ENCODE peak calls at places on chromosomes 4 and X, in six cellular contexts. V is left ventricle myocardium inferior, G is A549, Z is SK-N-SH, C is right atrium auricular region, M is DND-41. P is an unnamed sample. For H3K4me1, the result is how much of the 10 kb centered on the place peaks cover.

GRCh38 chr4:89337678-89338077 is 30.1 kb upstream of the GPRIN3 start:
- DNase-seq in V (no peak), G (no peak), Z (no peak), C (no peak), M (no peak), P (no peak)

GRCh38 chr4:82524570-82525152 is 37.1 kb downstream of the TMEM150C start:
- DNase-seq in V (no peak), G (no peak), Z (no peak), C (no peak), M (no peak), P (no peak)

GRCh38 chrX:37361596-37361995 is 12.4 kb downstream of the PRRG1 start:
- DNase-seq in V (no peak), G (no peak), Z (no peak), C (no peak), M (no peak), P (no peak)

GRCh38 chr4:86593726-86594558 is at the start of gene PTPN13:
- DNase-seq in V (peak), G (peak), Z (peak), C (peak), M (no peak), P (peak)

GRCh38 chrX:56499372-56499771 is 64.1 kb upstream of the UBQLN2 start:
- DNase-seq in V (no peak), G (no peak), Z (no peak), C (no peak), M (no peak), P (no peak)

GRCh38 chr4:38322709-38323108 is 341.3 kb upstream of the KLF3 start:
- DNase-seq in V (peak), G (peak), Z (no peak), C (no peak), M (no peak), P (peak)

GRCh38 chrX:40644175-40644574 is 3.2 kb downstream of the CXorf38 start:
- DNase-seq in V (no peak), G (no peak), Z (no peak), C (no peak), M (no peak), P (no peak)

GRCh38 chrX:119201570-119201969 is 34.5 kb upstream of the PGRMC1 start:
- DNase-seq in V (no peak), G (no peak), Z (no peak), C (no peak), M (no peak), P (no peak)

GRCh38 chr4:168884251-168885124 is 125.6 kb downstream of the CBR4 start:
- DNase-seq in V (no peak), G (no peak), Z (no peak), C (no peak), M (no peak), P (no peak)

GRCh38 chr4:28229092-28229491 is 1368.5 kb downstream of the STIM2 start:
- DNase-seq in V (no peak), G (peak), Z (no peak), C (no peak), M (no peak), P (no peak)

GRCh38 chrX:82677281-82677680 is 830.8 kb upstream of the POU3F4 start:
- DNase-seq in V (no peak), G (no peak), Z (no peak), C (no peak), M (no peak), P (no peak)

GRCh38 chr4:157896726-157897125 is 276.1 kb downstream of the GASK1B start:
- DNase-seq in V (no peak), G (no peak), Z (no peak), C (no peak), M (no peak), P (no peak)

GRCh38 chr4:76200771-76201224 is 12.8 kb downstream of the SCARB2 start:
- DNase-seq in V (no peak), G (no peak), Z (no peak), C (no peak), M (no peak), P (no peak)

GRCh38 chr4:148216866-148217814 is 225.1 kb downstream of the NR3C2 start:
- DNase-seq in V (no peak), G (no peak), Z (no peak), C (no peak), M (peak), P (no peak)

GRCh38 chr4:177051473-177052060 is 258.1 kb upstream of the NEIL3 start:
- DNase-seq in V (no peak), G (peak), Z (peak), C (no peak), M (peak), P (no peak)

GRCh38 chr4:8287606-8288280 is 18.2 kb downstream of the HTRA3 start:
- DNase-seq in V (peak), G (no peak), Z (no peak), C (no peak), M (no peak), P (no peak)

GRCh38 chrX:108307408-108308085 is 130.7 kb downstream of the COL4A6 start:
- DNase-seq in V (peak), G (peak), Z (no peak), C (no peak), M (no peak), P (peak)

GRCh38 chr4:128566688-128567087 is 242.8 kb upstream of the JADE1 start:
- DNase-seq in V (no peak), G (no peak), Z (no peak), C (no peak), M (no peak), P (no peak)

GRCh38 chr4:120750152-120750525 is 172.4 kb downstream of the PRDM5 start:
- DNase-seq in V (no peak), G (no peak), Z (no peak), C (no peak), M (no peak), P (no peak)

GRCh38 chrX:11193035-11193469 is 81.9 kb downstream of the HCCS start:
- DNase-seq in V (no peak), G (no peak), Z (no peak), C (no peak), M (no peak), P (no peak)

GRCh38 chr4:48949518-48950207 is 36.4 kb upstream of the CWH43 start:
- DNase-seq in V (no peak), G (no peak), Z (no peak), C (no peak), M (no peak), P (no peak)

GRCh38 chr4:78660559-78660958 is 109.0 kb downstream of the ANXA3 start:
- DNase-seq in V (no peak), G (no peak), Z (no peak), C (no peak), M (no peak), P (no peak)

GRCh38 chr4:78661086-78661690 is 109.6 kb downstream of the ANXA3 start:
- DNase-seq in V (no peak), G (no peak), Z (no peak), C (no peak), M (no peak), P (no peak)

GRCh38 chr4:78659665-78660064 is 108.1 kb downstream of the ANXA3 start:
- DNase-seq in V (no peak), G (no peak), Z (no peak), C (no peak), M (no peak), P (no peak)

GRCh38 chr4:78656968-78657445 is 105.4 kb downstream of the ANXA3 start:
- DNase-seq in V (no peak), G (no peak), Z (no peak), C (no peak), M (peak), P (peak)

GRCh38 chr4:78659264-78659663 is 107.7 kb downstream of the ANXA3 start:
- DNase-seq in V (no peak), G (no peak), Z (no peak), C (no peak), M (no peak), P (peak)
- H3K4me1 ChIP-seq in V (half or more), G (under half), Z (under half), C (under half), M (under half), P (half or more)

GRCh38 chrX:2697306-2697705 is 6.2 kb downstream of the CD99 start:
- DNase-seq in V (no peak), G (no peak), Z (no peak), C (no peak), M (no peak), P (no peak)

GRCh38 chrX:2696698-2697215 is 5.7 kb downstream of the CD99 start:
- DNase-seq in V (no peak), G (peak), Z (no peak), C (no peak), M (peak), P (no peak)

GRCh38 chrX:2699959-2700358 is 8.9 kb downstream of the CD99 start:
- DNase-seq in V (no peak), G (no peak), Z (no peak), C (no peak), M (no peak), P (no peak)

GRCh38 chrX:2697741-2698294 is 6.7 kb downstream of the CD99 start:
- DNase-seq in V (no peak), G (no peak), Z (no peak), C (no peak), M (peak), P (no peak)

DNA sequence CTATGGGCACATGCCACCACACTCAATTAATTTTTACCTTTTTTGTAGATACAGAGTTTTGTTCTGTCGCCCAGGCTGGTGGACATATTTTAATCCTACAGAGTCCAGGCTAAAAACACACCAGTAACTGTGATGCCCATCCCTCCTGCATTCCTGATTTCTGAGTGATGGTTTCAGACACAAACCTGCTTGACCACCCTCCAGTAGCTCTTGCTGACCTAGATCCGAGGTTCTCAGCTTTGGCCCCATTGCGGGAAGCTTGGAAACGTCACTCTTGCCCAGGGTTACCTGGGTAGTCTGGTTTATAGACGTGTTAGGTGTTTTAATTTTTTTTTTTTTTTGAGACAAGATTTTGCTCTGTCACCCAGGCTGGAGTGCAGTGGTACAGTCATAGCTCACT is 7.5 kb downstream of the CD99 start:
- DNase-seq in V (no peak), G (no peak), Z (no peak), C (no peak), M (no peak), P (no peak)
- H3K4me1 ChIP-seq in V (half or more), G (under half), Z (under half), C (under half), M (half or more), P (half or more)

DNA sequence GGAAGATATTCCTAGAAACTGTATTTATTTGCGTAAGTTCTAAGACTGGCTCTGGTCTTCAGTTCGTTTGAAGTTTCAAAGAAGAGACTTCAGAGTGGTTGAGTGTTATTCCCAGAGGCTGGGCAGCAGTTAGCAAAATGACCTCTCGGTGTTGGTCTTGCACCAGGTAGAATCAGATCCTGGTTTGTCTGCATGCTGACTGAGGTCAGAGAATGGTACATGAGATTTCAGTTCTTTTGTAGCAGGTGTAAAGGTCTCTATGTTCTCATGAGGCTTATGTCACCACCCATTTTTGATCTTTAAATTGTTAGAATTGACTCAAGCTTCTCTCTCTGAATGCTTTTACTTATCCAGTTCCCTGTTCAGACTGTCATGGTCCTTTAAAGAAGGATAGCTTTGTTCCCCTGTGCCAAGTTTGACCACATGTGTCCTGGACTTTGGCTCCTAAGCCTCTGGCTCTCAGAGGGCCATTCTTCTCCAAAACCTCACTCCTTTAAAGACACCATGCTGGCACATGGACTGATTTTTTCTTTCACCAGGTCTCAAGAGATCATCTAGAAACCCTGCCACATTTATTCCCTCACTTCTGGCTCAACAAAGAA is 355.8 kb upstream of the BOD1L1 start:
- DNase-seq in V (no peak), G (no peak), Z (no peak), C (no peak), M (no peak), P (no peak)
- H3K4me1 ChIP-seq in V (under half), G (under half), Z (under half), C (under half), M (under half), P (under half)

GRCh38 chr4:184348311-184349233 is 125.8 kb downstream of the IRF2 start:
- DNase-seq in V (peak), G (peak), Z (no peak), C (peak), M (no peak), P (no peak)

GRCh38 chr4:184344899-184345572 is 127.4 kb upstream of the ENPP6 start:
- DNase-seq in V (no peak), G (no peak), Z (peak), C (peak), M (no peak), P (no peak)

GRCh38 chr4:184345573-184345922 is 127.9 kb upstream of the ENPP6 start:
- DNase-seq in V (peak), G (no peak), Z (no peak), C (peak), M (no peak), P (peak)

GRCh38 chr4:184349283-184350039 is 124.9 kb downstream of the IRF2 start:
- DNase-seq in V (no peak), G (no peak), Z (no peak), C (no peak), M (no peak), P (no peak)

DNA sequence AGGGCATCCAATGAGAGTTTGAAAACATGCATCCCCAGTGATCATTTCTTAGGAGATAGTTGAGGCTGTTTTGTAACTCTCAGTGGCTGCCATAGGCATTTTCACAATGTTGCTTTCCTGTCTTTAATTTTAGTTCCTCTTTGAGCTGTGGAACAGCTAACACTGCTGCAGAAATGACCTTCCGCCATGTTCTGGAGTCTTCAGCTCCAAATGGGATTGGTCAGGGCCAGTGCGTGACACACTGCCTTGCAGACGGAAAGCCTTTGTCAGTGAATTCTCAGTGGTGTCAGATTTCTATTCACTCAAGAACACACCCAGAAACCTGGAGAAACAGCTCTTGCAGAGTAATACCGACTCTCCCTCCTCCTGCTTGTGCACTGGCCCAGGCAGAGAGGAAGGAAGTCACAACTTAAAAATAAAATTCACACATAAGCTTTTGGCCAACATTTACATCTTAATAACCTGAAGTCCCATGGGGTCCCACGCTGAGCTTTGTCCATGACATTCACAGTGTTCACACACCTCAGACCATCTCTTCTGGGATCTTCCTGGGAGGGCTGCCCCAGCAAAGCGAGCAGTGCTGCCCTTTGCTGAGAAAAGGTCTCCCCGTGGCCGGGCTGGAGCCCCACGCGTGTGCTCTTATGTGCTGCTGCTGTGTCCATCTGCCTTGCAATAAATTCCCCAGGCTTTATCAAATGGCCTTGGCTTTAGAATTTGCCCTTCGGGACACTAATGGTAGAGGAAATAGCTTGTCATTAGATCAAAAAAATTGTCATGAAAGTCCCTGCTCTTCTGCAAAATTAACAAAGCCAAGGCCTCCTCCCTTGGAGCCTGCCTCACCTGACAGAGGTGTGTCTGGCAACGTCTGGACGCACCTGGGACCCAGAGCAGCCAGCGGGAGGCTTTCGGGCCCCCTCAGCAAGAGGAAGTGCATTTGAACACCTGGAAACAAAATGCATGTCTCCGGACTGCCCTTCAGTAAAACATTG is 126.8 kb downstream of the IRF2 start:
- DNase-seq in V (peak), G (peak), Z (no peak), C (peak), M (no peak), P (no peak)
- H3K4me1 ChIP-seq in V (half or more), G (under half), Z (under half), C (under half), M (under half), P (half or more)